ENCODE peak calls at places on chromosomes 7 and 10, in six cellular contexts. A is stimulated activated CD4-positive, alpha-beta T cell treated with anti-CD3 and anti-CD28 coated beads, Interleukin-1b, Interleukin-23, amount 100 ng/mL, for 48 hours; L is NCI-H1694 treated with DMSO at 0.1 percent for 48 hours; H is SK-N-DZ; V is sigmoid colon; C is AG08395. Z is an unnamed sample.

GRCh38 chr7:2478800-2479199 is 2.6 kb upstream of the GRIFIN start:
- DNase-seq in A (no peak), L (no peak), H (no peak), V (no peak), C (no peak), Z (peak; percentile 51)

GRCh38 chr7:80127412-80128150 is 7.0 kb upstream of the GNAI1 start:
- DNase-seq in A (no peak), L (peak; percentile 52), H (no peak), V (no peak), C (no peak), Z (no peak)

GRCh38 chr7:142859829-142860228 is 5.0 kb downstream of the EPHB6 start:
- DNase-seq in A (no peak), L (no peak), H (no peak), V (peak; percentile 66), C (peak; percentile 44), Z (peak; percentile 25)

GRCh38 chr7:132161231-132161915 is 414.9 kb downstream of the PLXNA4 start:
- DNase-seq in A (no peak), L (no peak), H (no peak), V (no peak), C (peak; percentile 41), Z (peak; percentile 62)

GRCh38 chr7:76310102-76310957 is 7.9 kb downstream of the HSPB1 start:
- DNase-seq in A (no peak), L (peak; percentile 94), H (peak; percentile 77), V (peak; percentile 81), C (no peak), Z (peak; percentile 66)

GRCh38 chr7:130794619-130794922 is 60.6 kb upstream of the KLF14 start:
- DNase-seq in A (no peak), L (no peak), H (no peak), V (no peak), C (no peak), Z (no peak)

GRCh38 chr10:110208614-110209398 is 1.4 kb downstream of the MXI1 start:
- DNase-seq in A (no peak), L (no peak), H (peak; percentile 29), V (peak; percentile 75), C (peak; percentile 27), Z (peak; percentile 40)

GRCh38 chr7:69399038-69399800 is 199.1 kb upstream of the AUTS2 start:
- DNase-seq in A (no peak), L (no peak), H (no peak), V (no peak), C (peak; percentile 87), Z (peak; percentile 22)

GRCh38 chr10:96896884-96897589 is 64.9 kb downstream of the LCOR start:
- DNase-seq in A (no peak), L (no peak), H (no peak), V (no peak), C (no peak), Z (no peak)

GRCh38 chr10:49096890-49097445 is 18.4 kb downstream of the VSTM4 start:
- DNase-seq in A (no peak), L (no peak), H (no peak), V (no peak), C (no peak), Z (no peak)

GRCh38 chr10:27319752-27320561 is 79.4 kb upstream of the ACBD5 start:
- DNase-seq in A (peak; percentile 47), L (no peak), H (no peak), V (peak; percentile 74), C (peak; percentile 28), Z (peak; percentile 76)

GRCh38 chr7:85184599-85185354 is 2.1 kb downstream of the SEMA3D start:
- DNase-seq in A (no peak), L (no peak), H (peak; percentile 76), V (no peak), C (peak; percentile 35), Z (peak; percentile 17)

GRCh38 chr7:90607196-90607595 is 11.1 kb downstream of the CDK14 start:
- DNase-seq in A (no peak), L (no peak), H (no peak), V (no peak), C (no peak), Z (no peak)

GRCh38 chr10:121036431-121036830 is 185.3 kb downstream of the WDR11 start:
- DNase-seq in A (no peak), L (no peak), H (no peak), V (no peak), C (no peak), Z (peak; percentile 25)

GRCh38 chr10:91381562-91381923 is 28.6 kb upstream of the HECTD2 start:
- DNase-seq in A (no peak), L (no peak), H (no peak), V (no peak), C (peak; percentile 4), Z (peak; percentile 79)

GRCh38 chr10:17239276-17239660 is 11.2 kb downstream of the VIM start:
- DNase-seq in A (no peak), L (no peak), H (no peak), V (no peak), C (no peak), Z (no peak)

GRCh38 chr10:114033566-114033965 is 10.1 kb upstream of the ADRB1 start:
- DNase-seq in A (no peak), L (no peak), H (no peak), V (no peak), C (no peak), Z (no peak)

GRCh38 chr10:77328272-77328816 is 309.3 kb downstream of the KCNMA1 start:
- DNase-seq in A (no peak), L (no peak), H (no peak), V (no peak), C (peak; percentile 38), Z (no peak)

GRCh38 chr7:104174798-104175197 is 33.0 kb downstream of the ORC5 start:
- DNase-seq in A (no peak), L (no peak), H (no peak), V (no peak), C (no peak), Z (no peak)

Z was measured in RPMI7951.